ENCODE peak calls at places on chromosomes 2 and 18, in nine cellular contexts. G is pancreas, K is K562, D is kidney epithelial cell, H is foreskin fibroblast, A is chondrocyte, I is left lung, R is PC-3, Q is H9. Y is an unnamed sample.

GRCh38 chr2:165868211-165868610 is 74.2 kb upstream of the GALNT3 start:
- DNase-seq in G (no peak), K (no peak), D (no peak), H (peak; percentile 55), A (no peak), I (no peak), R (no peak), Q (no peak), Y (no peak)

GRCh38 chr18:2083691-2084090 is 487.6 kb downstream of the METTL4 start:
- DNase-seq in G (no peak), K (peak; percentile 54), D (no peak), H (no peak), A (no peak), I (no peak), R (peak; percentile 44), Q (peak; percentile 58), Y (no peak)

GRCh38 chr2:46449712-46450111 is 29.7 kb upstream of the TMEM247 start:
- DNase-seq in G (no peak), K (no peak), D (no peak), H (no peak), A (no peak), I (no peak), R (no peak), Q (no peak), Y (no peak)

GRCh38 chr2:204177977-204178522 is 241.5 kb downstream of the ICOS start:
- DNase-seq in G (no peak), K (peak; percentile 35), D (no peak), H (peak; percentile 12), A (no peak), I (no peak), R (peak; percentile 47), Q (peak; percentile 68), Y (peak; percentile 7)

GRCh38 chr2:162092008-162092390 is 18.0 kb upstream of the DPP4 start:
- DNase-seq in G (no peak), K (no peak), D (no peak), H (no peak), A (no peak), I (no peak), R (peak; percentile 30), Q (no peak), Y (no peak)

GRCh38 chr2:3434654-3435053 is 55.2 kb downstream of the TRAPPC12 start:
- DNase-seq in G (no peak), K (no peak), D (no peak), H (no peak), A (no peak), I (no peak), R (no peak), Q (no peak), Y (no peak)

GRCh38 chr18:42574871-42575270 is 540.6 kb downstream of the RIT2 start:
- DNase-seq in G (no peak), K (no peak), D (no peak), H (no peak), A (no peak), I (no peak), R (no peak), Q (no peak), Y (no peak)

GRCh38 chr2:152222975-152223638 is 47.5 kb upstream of the STAM2 start:
- DNase-seq in G (peak; percentile 35), K (peak; percentile 27), D (no peak), H (peak; percentile 86), A (no peak), I (no peak), R (peak; percentile 77), Q (no peak), Y (no peak)

GRCh38 chr2:38733300-38733971 is 17.7 kb downstream of the SRSF7 start:
- DNase-seq in G (no peak), K (no peak), D (no peak), H (no peak), A (no peak), I (no peak), R (no peak), Q (no peak), Y (no peak)

GRCh38 chr2:197293252-197294007 is 17.1 kb downstream of the ANKRD44 start:
- DNase-seq in G (no peak), K (no peak), D (no peak), H (no peak), A (no peak), I (no peak), R (no peak), Q (no peak), Y (no peak)

GRCh38 chr2:34242741-34243123 is 643.6 kb upstream of the FAM98A start:
- DNase-seq in G (peak; percentile 91), K (no peak), D (peak; percentile 26), H (no peak), A (no peak), I (peak; percentile 65), R (no peak), Q (no peak), Y (no peak)

DNA sequence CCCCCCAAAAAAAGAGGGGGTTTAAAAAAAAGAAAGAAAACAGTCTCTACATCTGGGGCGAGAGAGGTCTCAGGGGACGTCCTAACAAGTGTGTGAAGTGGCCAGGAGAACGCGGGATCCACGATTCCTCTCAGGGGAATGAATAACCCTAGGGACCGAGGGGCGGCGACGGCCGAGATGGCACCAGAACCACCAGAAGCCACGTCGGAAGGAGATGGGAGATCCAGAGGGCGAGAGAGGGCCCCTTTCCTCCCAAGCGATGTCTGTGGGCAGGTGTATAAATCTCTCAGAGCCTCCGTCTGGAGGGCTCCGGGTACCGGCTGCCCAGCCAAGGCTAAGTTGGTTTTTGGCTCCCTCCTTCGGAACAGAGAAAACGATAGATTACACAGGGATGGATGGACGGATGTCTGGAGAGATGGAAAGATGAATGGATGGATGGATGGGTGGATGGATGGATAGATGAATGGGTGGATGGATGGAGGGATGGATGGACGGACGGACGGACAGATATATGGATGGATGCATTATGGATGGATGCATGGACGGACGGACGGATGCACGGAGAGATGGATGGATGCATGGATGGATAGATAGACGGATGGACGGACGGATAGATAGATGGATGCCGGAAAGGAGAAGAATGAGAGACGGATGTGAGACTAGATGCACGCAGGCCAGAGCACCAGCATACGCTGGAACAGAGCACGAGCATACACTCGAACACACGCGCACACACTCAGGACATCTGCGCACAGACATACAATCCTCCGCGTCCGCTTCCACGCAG is 1.6 kb downstream of the EPHA4 start:
- DNase-seq in G (no peak), K (no peak), D (no peak), H (peak; percentile 75), A (no peak), I (no peak), R (peak; percentile 39), Q (peak; percentile 59), Y (no peak)
- TF ChIP-seq CTCF in G (no peak), K (no peak), D (peak; percentile 46), H (peak; percentile 20), A (peak; percentile 74), I (no peak), R (peak; percentile 43), Q (peak; percentile 26), Y (peak; percentile 8)

DNA sequence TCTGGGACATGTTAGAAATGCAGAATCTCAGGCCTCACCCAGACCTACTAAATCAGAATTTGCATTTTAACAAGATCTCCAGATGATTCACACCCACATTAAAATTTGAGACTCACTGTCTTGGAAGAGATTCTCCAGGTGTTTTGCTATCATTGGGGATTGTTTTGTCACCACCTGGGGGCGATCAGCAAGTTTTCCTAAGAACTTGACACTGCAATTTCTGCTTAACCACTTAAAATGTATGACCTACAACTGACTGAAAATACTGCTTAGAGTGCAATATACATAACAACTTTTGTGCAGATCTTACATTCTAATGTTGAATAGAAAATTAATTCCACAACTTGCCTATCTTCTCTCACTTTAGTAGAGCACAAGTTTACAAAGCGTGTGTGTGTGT is 18.9 kb upstream of the ITGA4 start:
- DNase-seq in G (no peak), K (no peak), D (no peak), H (no peak), A (no peak), I (no peak), R (peak; percentile 63), Q (peak; percentile 32), Y (no peak)
- TF ChIP-seq CTCF in G (no peak), K (no peak), D (peak; percentile 36), H (peak; percentile 18), A (peak; percentile 33), I (no peak), R (peak; percentile 66), Q (peak; percentile 64), Y (peak; percentile 37)

GRCh38 chr18:8703181-8703638 is 2.1 kb upstream of the MTCL1 start:
- DNase-seq in G (no peak), K (no peak), D (no peak), H (no peak), A (no peak), I (no peak), R (no peak), Q (no peak), Y (no peak)

GRCh38 chr18:8702668-8703067 is 2.7 kb upstream of the MTCL1 start:
- DNase-seq in G (no peak), K (no peak), D (no peak), H (no peak), A (no peak), I (no peak), R (no peak), Q (no peak), Y (no peak)

GRCh38 chr18:8703781-8704301 is 1.5 kb upstream of the MTCL1 start:
- DNase-seq in G (peak; percentile 21), K (no peak), D (no peak), H (no peak), A (no peak), I (no peak), R (no peak), Q (no peak), Y (no peak)

GRCh38 chr18:8699948-8700347 is 5.4 kb upstream of the MTCL1 start:
- DNase-seq in G (no peak), K (no peak), D (no peak), H (no peak), A (no peak), I (no peak), R (no peak), Q (no peak), Y (no peak)

GRCh38 chr18:8701546-8702118 is 3.7 kb upstream of the MTCL1 start:
- DNase-seq in G (no peak), K (no peak), D (no peak), H (peak; percentile 92), A (no peak), I (no peak), R (peak; percentile 88), Q (no peak), Y (peak; percentile 79)
- TF ChIP-seq CTCF in G (no peak), K (no peak), D (no peak), H (no peak), A (no peak), I (no peak), R (no peak), Q (no peak), Y (no peak)

DNA sequence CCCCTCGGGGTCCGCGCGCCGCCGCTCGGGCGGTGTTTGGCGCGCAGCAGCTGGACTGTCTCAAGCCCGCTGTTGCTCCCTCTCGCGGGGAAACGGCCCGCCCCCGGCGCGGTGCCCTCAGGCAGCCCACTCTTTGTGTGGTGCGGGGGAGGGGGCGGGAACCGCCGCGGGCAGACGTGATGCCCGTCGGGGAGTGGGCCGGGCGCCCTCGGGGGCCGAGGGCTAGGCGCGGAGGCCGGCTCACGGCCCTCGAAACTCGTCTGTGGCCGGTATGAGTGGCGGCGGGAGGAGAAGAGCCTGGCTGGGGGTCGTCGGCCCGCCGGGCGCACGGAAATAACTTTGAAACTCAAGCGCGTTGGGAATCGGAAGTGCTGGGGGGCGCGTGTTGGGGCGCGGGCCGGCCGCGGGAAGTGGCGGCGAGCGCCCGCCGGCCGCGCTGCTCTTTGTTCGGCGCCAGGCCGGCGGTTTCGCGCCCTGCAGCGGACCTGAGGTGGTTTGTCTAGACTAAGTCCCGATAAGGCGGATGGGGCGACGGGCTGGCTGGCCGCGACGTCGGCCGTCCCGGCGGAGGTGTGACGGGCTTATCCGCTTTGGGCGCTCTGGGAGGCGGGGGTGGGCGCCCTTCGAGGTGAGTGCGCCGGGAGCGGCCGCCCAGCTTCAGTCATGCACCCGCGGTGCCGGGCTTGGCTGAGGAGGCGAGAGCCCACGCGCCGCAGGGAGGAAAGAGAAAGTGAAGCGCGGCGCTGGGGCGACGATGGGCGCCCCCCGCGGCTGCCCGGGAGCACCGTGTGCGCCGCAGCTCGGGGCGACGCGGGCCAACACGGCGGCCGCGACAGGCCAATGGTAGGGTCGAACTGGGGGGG is 679 bp downstream of the PTMA start:
- DNase-seq in G (peak; percentile 63), K (peak; percentile 61), D (no peak), H (peak; percentile 69), A (no peak), I (peak; percentile 59), R (peak; percentile 12), Q (no peak), Y (no peak)
- TF ChIP-seq CTCF in G (no peak), K (peak; percentile 10), D (no peak), H (peak; percentile 5), A (peak; percentile 47), I (no peak), R (no peak), Q (no peak), Y (peak; percentile 40)